ENCODE peak calls at places on chromosome 5, in four cellular contexts. Q is amniotic stem cell, O is sciatic nerve, W is cardiac septum. T is an unnamed sample.

GRCh38 chr5:138111937-138112336 is 27.3 kb downstream of the NME5 start:
- DNase-seq in O (no peak), Q (no peak), W (no peak), T (no peak)

GRCh38 chr5:115348175-115348574 is 51.7 kb upstream of the CCDC112 start:
- DNase-seq in O (no peak), W (no peak), Q (no peak), T (no peak)

GRCh38 chr5:39420482-39421145 is 4.2 kb downstream of the DAB2 start:
- DNase-seq in O (peak; percentile 85), W (no peak), Q (peak; percentile 52), T (no peak)

GRCh38 chr5:96904054-96904931 is 28.0 kb downstream of the ERAP2 start:
- DNase-seq in Q (peak; percentile 22), O (no peak), W (no peak), T (no peak)

GRCh38 chr5:31987985-31988710 is 186.0 kb downstream of the GOLPH3 start:
- DNase-seq in Q (peak; percentile 96), O (no peak), W (no peak), T (no peak)

GRCh38 chr5:42949348-42950090 is 90.6 kb downstream of the ANXA2R start:
- DNase-seq in Q (peak; percentile 51), W (peak; percentile 81), O (peak; percentile 72), T (no peak)

GRCh38 chr5:119393746-119394145 is 37.9 kb downstream of the TNFAIP8 start:
- DNase-seq in W (no peak), Q (no peak), O (no peak), T (no peak)

GRCh38 chr5:53429706-53430105 is 50.7 kb upstream of the FST start:
- DNase-seq in O (no peak), W (no peak), Q (no peak), T (no peak)

GRCh38 chr5:14215901-14216300 is 72.8 kb downstream of the TRIO start:
- DNase-seq in O (no peak), W (no peak), Q (no peak), T (no peak)

GRCh38 chr5:171055881-171056454 is 194.2 kb downstream of the RANBP17 start:
- DNase-seq in W (no peak), O (no peak), Q (no peak), T (no peak)

GRCh38 chr5:65874241-65874640 is 52.1 kb upstream of the ERBIN start:
- DNase-seq in Q (no peak), O (no peak), W (no peak), T (no peak)

GRCh38 chr5:644509-644908 is 32.4 kb downstream of the CEP72 start:
- DNase-seq in Q (no peak), W (no peak), O (no peak), T (no peak)

GRCh38 chr5:103355590-103355989 is 97.0 kb downstream of the MACIR start:
- DNase-seq in O (no peak), Q (no peak), W (no peak), T (no peak)

GRCh38 chr5:151082274-151082902 is 1.6 kb upstream of the TNIP1 start:
- DNase-seq in W (no peak), Q (no peak), O (no peak), T (no peak)

GRCh38 chr5:132767150-132767549 is 9.9 kb downstream of the SEPTIN8 start:
- DNase-seq in O (no peak), Q (no peak), W (peak; percentile 61), T (no peak)